ENCODE peak calls at places on chromosomes 1 and 21, in ten cellular contexts. U, X, H, Z, F, R, D, P, C and Y are unnamed samples.
A peak's percentile ranks its signal among the peaks of the same experiment; 100 is the strongest.

GRCh38 chr1:245336149-245336983 is 181.6 kb downstream of the KIF26B start:
- DNase-seq in U (no peak), Z (no peak), X (no peak), R (no peak), D (no peak), P (no peak), C (no peak), F (no peak), H (no peak), Y (peak; percentile 28)

GRCh38 chr1:66730462-66730861 is 21.8 kb upstream of the DYNLT5 start:
- DNase-seq in C (no peak), R (no peak), P (no peak), Z (no peak), U (peak; percentile 41), H (no peak), X (no peak), D (no peak), F (no peak), Y (no peak)

GRCh38 chr1:7993593-7994479 is 32.3 kb downstream of the ERRFI1 start:
- DNase-seq in U (no peak), F (no peak), R (no peak), C (no peak), D (no peak), H (no peak), Z (no peak), P (no peak), X (no peak), Y (no peak)

GRCh38 chr1:87296220-87296619 is 32.5 kb upstream of the LMO4 start:
- DNase-seq in C (no peak), Z (no peak), P (no peak), F (no peak), R (no peak), U (no peak), D (no peak), X (no peak), H (no peak), Y (no peak)

GRCh38 chr21:46124926-46125845 is 27.3 kb downstream of the COL6A2 start:
- DNase-seq in F (no peak), D (no peak), Z (no peak), U (no peak), C (no peak), R (peak; percentile 77), H (no peak), P (no peak), X (no peak), Y (no peak)

GRCh38 chr1:212974735-212975606 is 24.6 kb downstream of the VASH2 start:
- DNase-seq in F (no peak), U (no peak), C (no peak), X (no peak), H (no peak), R (no peak), Z (no peak), D (no peak), P (no peak), Y (no peak)

GRCh38 chr1:6743189-6744101 is 41.8 kb upstream of the CAMTA1 start:
- DNase-seq in F (no peak), D (no peak), X (no peak), Z (no peak), C (no peak), R (no peak), P (no peak), H (peak; percentile 17), U (no peak), Y (peak; percentile 40)

GRCh38 chr1:204475651-204476432 is 18.8 kb downstream of the PIK3C2B start:
- DNase-seq in X (no peak), U (no peak), R (no peak), C (no peak), Z (no peak), P (no peak), D (no peak), F (no peak), H (no peak), Y (no peak)

GRCh38 chr1:28260803-28261174 is 1.5 kb downstream of the SESN2 start:
- DNase-seq in C (no peak), F (no peak), U (no peak), D (no peak), R (no peak), P (no peak), X (no peak), H (no peak), Z (no peak), Y (no peak)

GRCh38 chr1:198678301-198678836 is 39.5 kb downstream of the PTPRC start:
- DNase-seq in Z (no peak), X (no peak), D (no peak), U (no peak), R (no peak), C (no peak), H (no peak), P (peak; percentile 24), F (peak; percentile 65), Y (no peak)

GRCh38 chr1:165112260-165112659 is 244.3 kb downstream of the LMX1A start:
- DNase-seq in Z (no peak), D (no peak), X (no peak), P (peak; percentile 47), H (no peak), C (no peak), U (no peak), R (no peak), F (no peak), Y (no peak)

GRCh38 chr1:67089685-67090208 is 35.8 kb upstream of the SLC35D1 start:
- DNase-seq in Z (no peak), H (no peak), D (no peak), X (no peak), U (no peak), R (no peak), C (no peak), F (no peak), P (no peak), Y (no peak)

GRCh38 chr1:44250113-44250781 is 37.0 kb downstream of the DMAP1 start:
- DNase-seq in R (no peak), C (no peak), X (no peak), U (no peak), P (peak; percentile 23), H (no peak), D (no peak), F (no peak), Z (no peak), Y (no peak)

GRCh38 chr1:231702804-231703203 is 76.2 kb downstream of the DISC1 start:
- DNase-seq in Z (no peak), C (no peak), X (no peak), R (no peak), H (no peak), D (no peak), F (no peak), P (no peak), U (no peak), Y (no peak)

GRCh38 chr21:16407403-16408279 is 677.9 kb downstream of the USP25 start:
- DNase-seq in C (no peak), P (peak; percentile 32), H (no peak), U (no peak), Z (no peak), X (no peak), F (no peak), R (no peak), D (no peak), Y (no peak)

GRCh38 chr1:59672851-59673574 is 141.7 kb upstream of the HOOK1 start:
- DNase-seq in Z (no peak), F (no peak), C (peak; percentile 56), P (no peak), H (peak; percentile 23), U (no peak), X (no peak), R (peak; percentile 69), D (no peak), Y (no peak)